ENCODE peak calls at places on chromosome 20, in four cellular contexts. One of them, this sample, is unnamed.

GRCh38 chr20:62702008-62702290 is 6.7 kb upstream of the NTSR1 start:
- DNase-seq in OCI-LY7: no peak
- DNase-seq in fibroblast of the aortic adventitia: no peak
- DNase-seq in GM13976: no peak
- DNase-seq in this sample: no peak

GRCh38 chr20:63693975-63694595 is 2.4 kb upstream of the TNFRSF6B start:
- DNase-seq in OCI-LY7: no peak
- DNase-seq in GM13976: no peak
- DNase-seq in fibroblast of the aortic adventitia: no peak
- DNase-seq in this sample: no peak

GRCh38 chr20:25378884-25379733 is 11.5 kb downstream of the ABHD12 start:
- DNase-seq in OCI-LY7: no peak
- DNase-seq in GM13976: no peak
- DNase-seq in fibroblast of the aortic adventitia: no peak
- DNase-seq in this sample: no peak

GRCh38 chr20:1451092-1451491 is 15.6 kb downstream of the NSFL1C start:
- DNase-seq in fibroblast of the aortic adventitia: no peak
- DNase-seq in GM13976: no peak
- DNase-seq in OCI-LY7: no peak
- DNase-seq in this sample: no peak

GRCh38 chr20:24836900-24837299 is 112.2 kb upstream of the CST7 start:
- DNase-seq in fibroblast of the aortic adventitia: no peak
- DNase-seq in OCI-LY7: no peak
- DNase-seq in GM13976: no peak
- DNase-seq in this sample: no peak

GRCh38 chr20:25320035-25320800 is 70.4 kb downstream of the ABHD12 start:
- DNase-seq in GM13976: no peak
- DNase-seq in OCI-LY7: no peak
- DNase-seq in fibroblast of the aortic adventitia: no peak
- DNase-seq in this sample: no peak

GRCh38 chr20:56781108-56781739 is 152.1 kb downstream of the TFAP2C start:
- DNase-seq in OCI-LY7: no peak
- DNase-seq in fibroblast of the aortic adventitia: peak
- DNase-seq in GM13976: no peak
- DNase-seq in this sample: no peak

GRCh38 chr20:49937023-49937929 is 1.1 kb downstream of the RNF114 start:
- DNase-seq in fibroblast of the aortic adventitia: no peak
- DNase-seq in GM13976: no peak
- DNase-seq in OCI-LY7: no peak
- DNase-seq in this sample: no peak

GRCh38 chr20:22630698-22631097 is 46.3 kb upstream of the FOXA2 start:
- DNase-seq in fibroblast of the aortic adventitia: no peak
- DNase-seq in OCI-LY7: no peak
- DNase-seq in GM13976: no peak
- DNase-seq in this sample: no peak

GRCh38 chr20:6040540-6040939 is 13.3 kb downstream of the LRRN4 start:
- DNase-seq in GM13976: no peak
- DNase-seq in fibroblast of the aortic adventitia: no peak
- DNase-seq in OCI-LY7: no peak
- DNase-seq in this sample: no peak
- TF ChIP-seq CTCF in GM13976: no peak
- TF ChIP-seq CTCF in fibroblast of the aortic adventitia: no peak
- TF ChIP-seq CTCF in OCI-LY7: no peak
- TF ChIP-seq CTCF in this sample: no peak

DNA sequence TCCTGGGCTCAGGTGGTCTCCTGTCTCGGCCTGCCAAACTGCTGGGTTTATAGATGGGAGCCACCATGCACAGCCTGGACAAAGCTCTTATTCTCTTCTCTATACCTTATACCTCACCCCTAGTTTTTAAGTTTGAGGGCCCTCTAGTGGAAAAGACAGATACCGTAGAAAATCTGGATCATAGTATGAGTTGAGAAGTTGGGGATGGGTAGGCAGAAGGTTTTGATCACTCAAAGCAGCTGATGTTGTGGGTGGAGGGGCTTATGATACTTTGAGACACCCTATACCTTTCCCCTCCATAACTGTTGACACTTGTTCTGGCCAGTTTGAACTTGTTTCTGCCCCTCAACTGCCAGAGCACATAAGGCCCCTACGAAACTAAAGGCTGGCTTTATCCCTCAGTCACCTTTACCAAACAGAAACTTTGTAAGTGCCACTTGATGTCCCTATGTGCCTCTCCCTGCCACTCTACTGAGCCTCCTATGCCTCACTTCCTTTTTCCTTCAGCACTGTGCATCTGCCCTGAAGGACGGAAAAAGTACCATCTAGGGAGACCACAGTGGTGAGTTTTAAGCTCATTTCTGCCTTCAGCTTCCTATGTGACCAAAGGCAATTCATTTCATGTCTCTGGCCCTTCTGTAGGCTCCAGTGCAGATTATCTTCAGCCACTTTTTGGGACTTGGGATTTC is 28.6 kb downstream of the RALY start:
- DNase-seq in GM13976: peak
- DNase-seq in OCI-LY7: peak
- DNase-seq in fibroblast of the aortic adventitia: no peak
- DNase-seq in this sample: peak
- TF ChIP-seq CTCF in GM13976: peak
- TF ChIP-seq CTCF in OCI-LY7: peak
- TF ChIP-seq CTCF in fibroblast of the aortic adventitia: peak
- TF ChIP-seq CTCF in this sample: peak

GRCh38 chr20:58945967-58946631 is 35.0 kb upstream of the NELFCD start:
- DNase-seq in OCI-LY7: no peak
- DNase-seq in fibroblast of the aortic adventitia: no peak
- DNase-seq in GM13976: no peak
- DNase-seq in this sample: no peak

GRCh38 chr20:58942549-58942948 is 38.5 kb upstream of the NELFCD start:
- DNase-seq in fibroblast of the aortic adventitia: no peak
- DNase-seq in OCI-LY7: no peak
- DNase-seq in GM13976: no peak
- DNase-seq in this sample: no peak

GRCh38 chr20:58950603-58951002 is 30.5 kb upstream of the NELFCD start:
- DNase-seq in fibroblast of the aortic adventitia: no peak
- DNase-seq in OCI-LY7: no peak
- DNase-seq in GM13976: no peak
- DNase-seq in this sample: no peak

DNA sequence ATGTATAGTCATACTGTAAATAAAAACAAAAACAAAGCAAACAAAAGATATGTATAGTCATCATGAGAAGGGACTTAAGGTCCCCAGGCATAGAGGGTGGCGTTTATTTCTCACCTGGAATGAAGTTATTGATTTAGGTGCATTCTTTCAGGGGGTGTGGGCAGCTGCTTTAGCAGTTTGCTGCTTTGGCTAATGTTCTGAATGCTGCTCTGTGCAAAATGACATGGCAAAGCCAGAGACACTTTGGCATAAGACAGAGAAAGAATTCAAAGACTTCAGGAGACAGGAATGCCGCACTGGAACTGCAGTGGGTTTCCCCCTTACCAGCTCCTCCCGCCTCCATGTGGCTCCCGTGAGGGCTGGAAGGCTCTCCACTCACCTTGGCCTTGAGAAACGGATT is 36.4 kb upstream of the NELFCD start:
- DNase-seq in GM13976: no peak
- DNase-seq in OCI-LY7: no peak
- DNase-seq in fibroblast of the aortic adventitia: no peak
- DNase-seq in this sample: no peak
- TF ChIP-seq CTCF in GM13976: no peak
- TF ChIP-seq CTCF in OCI-LY7: no peak
- TF ChIP-seq CTCF in fibroblast of the aortic adventitia: no peak
- TF ChIP-seq CTCF in this sample: no peak

GRCh38 chr20:37755665-37756064 is 61.8 kb downstream of the CTNNBL1 start:
- DNase-seq in GM13976: no peak
- DNase-seq in fibroblast of the aortic adventitia: no peak
- DNase-seq in OCI-LY7: no peak
- DNase-seq in this sample: no peak

GRCh38 chr20:37758332-37758731 is 64.5 kb downstream of the CTNNBL1 start:
- DNase-seq in GM13976: no peak
- DNase-seq in fibroblast of the aortic adventitia: no peak
- DNase-seq in OCI-LY7: no peak
- DNase-seq in this sample: no peak

GRCh38 chr20:37756234-37756633 is 62.4 kb downstream of the CTNNBL1 start:
- DNase-seq in GM13976: no peak
- DNase-seq in OCI-LY7: no peak
- DNase-seq in fibroblast of the aortic adventitia: no peak
- DNase-seq in this sample: no peak

GRCh38 chr20:37759761-37760209 is 66.0 kb downstream of the CTNNBL1 start:
- DNase-seq in OCI-LY7: no peak
- DNase-seq in GM13976: no peak
- DNase-seq in fibroblast of the aortic adventitia: no peak
- DNase-seq in this sample: no peak

DNA sequence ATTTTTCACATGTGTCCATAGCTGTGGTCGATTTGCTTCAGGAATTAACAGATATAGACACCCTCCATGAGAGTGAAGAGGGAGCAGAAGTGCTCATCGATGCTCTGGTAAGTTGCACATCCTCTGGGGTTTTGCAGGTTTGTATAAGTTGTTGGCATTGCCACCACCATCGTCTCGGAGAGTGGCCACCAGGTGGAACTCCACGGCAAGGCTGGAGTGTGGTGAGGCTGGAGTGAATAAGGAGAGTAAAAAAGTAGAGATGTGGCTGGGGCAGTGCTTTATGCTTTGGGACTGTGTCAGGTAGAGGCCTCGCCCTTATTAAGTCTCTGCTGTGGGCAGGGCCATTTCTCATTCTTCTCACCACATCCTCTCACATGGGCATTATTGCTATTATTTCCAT is 63.7 kb downstream of the CTNNBL1 start:
- DNase-seq in GM13976: no peak
- DNase-seq in fibroblast of the aortic adventitia: no peak
- DNase-seq in OCI-LY7: peak
- DNase-seq in this sample: no peak
- TF ChIP-seq CTCF in GM13976: no peak
- TF ChIP-seq CTCF in fibroblast of the aortic adventitia: no peak
- TF ChIP-seq CTCF in OCI-LY7: peak
- TF ChIP-seq CTCF in this sample: no peak

This sample was measured in GM13977.